ENCODE peak calls at places on chromosomes 11 and 22, in four cellular contexts. C is tibial nerve, S is heart right ventricle, W is heart left ventricle. K is an unnamed sample.

GRCh38 chr11:73201249-73201648 is 16.8 kb upstream of the P2RY2 start:
- DNase-seq in S (no peak), W (no peak), C (no peak), K (no peak)

GRCh38 chr11:119483341-119483880 is 60.4 kb upstream of the THY1 start:
- DNase-seq in C (no peak), W (peak), S (no peak), K (peak)

GRCh38 chr11:132352497-132352896 is 982.1 kb downstream of the NTM start:
- DNase-seq in W (no peak), S (no peak), C (no peak), K (no peak)

GRCh38 chr11:65486570-65487466 is 12.0 kb upstream of the MALAT1 start:
- DNase-seq in W (no peak), S (no peak), C (no peak), K (no peak)

GRCh38 chr11:34475656-34476055 is 36.9 kb downstream of the CAT start:
- DNase-seq in S (no peak), C (no peak), W (no peak), K (no peak)

GRCh38 chr11:59221438-59221837 is 8.7 kb upstream of the MPEG1 start:
- DNase-seq in C (no peak), W (no peak), S (no peak), K (no peak)

GRCh38 chr11:44950625-44951472 is at the start of gene TP53I11:
- DNase-seq in W (peak), C (peak), S (peak), K (peak)

GRCh38 chr11:64836448-64837072 is 7.9 kb downstream of the CDC42BPG start:
- DNase-seq in C (no peak), S (no peak), W (no peak), K (no peak)

GRCh38 chr11:103949781-103950180 is 86.7 kb upstream of the DDI1 start:
- DNase-seq in S (no peak), C (no peak), W (no peak), K (no peak)

GRCh38 chr11:58047818-58048217 is 17.1 kb downstream of the OR6Q1 start:
- DNase-seq in C (no peak), W (no peak), S (no peak), K (no peak)

GRCh38 chr11:107851704-107852315 is 6.8 kb downstream of the SLC35F2 start:
- DNase-seq in C (no peak), S (no peak), W (no peak), K (no peak)

GRCh38 chr11:122697636-122698167 is 42.2 kb downstream of the UBASH3B start:
- DNase-seq in S (no peak), W (no peak), C (no peak), K (no peak)

GRCh38 chr22:39454385-39454871 is 2.4 kb upstream of the MGAT3 start:
- DNase-seq in S (no peak), C (no peak), W (no peak), K (no peak)

GRCh38 chr22:37538590-37539357 is 19.6 kb upstream of the CARD10 start:
- DNase-seq in C (peak), W (peak), S (peak), K (peak)

GRCh38 chr22:19239464-19239863 is 52.1 kb downstream of the CLTCL1 start:
- DNase-seq in C (no peak), W (no peak), S (no peak), K (no peak)

GRCh38 chr11:111409915-111410314 is 30.8 kb upstream of the POU2AF1 start:
- DNase-seq in W (no peak), S (no peak), C (no peak), K (no peak)
- H3K27ac ChIP-seq in W (no peak), S (no peak), C (no peak), K (no peak)

DNA sequence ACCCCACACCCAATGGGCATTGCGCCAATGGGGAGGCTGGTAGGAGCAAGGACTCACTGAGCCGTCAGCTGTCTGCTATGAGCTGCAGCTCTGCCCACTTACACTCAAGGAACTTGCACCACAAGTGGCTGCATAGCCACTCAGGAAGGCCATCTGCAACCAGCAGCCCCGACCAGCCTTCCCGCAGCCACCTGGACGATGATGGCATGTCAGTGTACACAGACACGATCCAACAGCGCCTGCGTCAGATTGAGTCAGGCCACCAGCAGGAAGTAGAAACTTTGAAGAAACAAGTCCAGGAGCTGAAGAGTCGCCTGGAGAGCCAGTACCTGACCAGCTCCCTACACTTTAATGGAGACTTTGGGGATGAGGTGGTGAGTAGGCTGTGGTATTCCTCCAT is 59.8 kb upstream of the HORMAD2 start:
- DNase-seq in S (no peak), C (no peak), W (no peak), K (no peak)
- H3K27ac ChIP-seq in S (no peak), C (no peak), W (no peak), K (no peak)

GRCh38 chr11:77851513-77851912 is 30.6 kb downstream of the AAMDC start:
- DNase-seq in W (no peak), S (no peak), C (no peak), K (no peak)

DNA sequence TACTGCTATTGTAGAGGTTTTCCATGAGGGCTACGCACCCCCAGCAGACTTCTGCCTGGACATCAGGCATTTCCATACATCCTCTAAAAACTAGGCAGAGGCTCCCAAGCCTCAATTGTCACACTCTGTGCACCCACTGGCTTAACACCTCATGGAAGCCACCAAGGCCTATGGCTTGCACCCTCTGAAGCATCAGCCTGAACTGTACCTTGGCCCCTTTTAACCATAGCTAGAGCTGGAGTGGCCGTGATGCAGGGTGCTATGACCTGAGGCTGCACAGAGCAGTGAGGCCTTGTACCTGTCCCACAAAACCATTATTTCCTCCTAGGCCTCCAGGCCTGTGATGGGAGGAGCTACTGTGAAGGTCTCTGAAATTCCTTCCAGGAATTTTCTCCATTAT is 33.9 kb downstream of the AAMDC start:
- DNase-seq in C (no peak), S (no peak), W (no peak), K (no peak)
- H3K27ac ChIP-seq in C (no peak), S (no peak), W (no peak), K (no peak)

DNA sequence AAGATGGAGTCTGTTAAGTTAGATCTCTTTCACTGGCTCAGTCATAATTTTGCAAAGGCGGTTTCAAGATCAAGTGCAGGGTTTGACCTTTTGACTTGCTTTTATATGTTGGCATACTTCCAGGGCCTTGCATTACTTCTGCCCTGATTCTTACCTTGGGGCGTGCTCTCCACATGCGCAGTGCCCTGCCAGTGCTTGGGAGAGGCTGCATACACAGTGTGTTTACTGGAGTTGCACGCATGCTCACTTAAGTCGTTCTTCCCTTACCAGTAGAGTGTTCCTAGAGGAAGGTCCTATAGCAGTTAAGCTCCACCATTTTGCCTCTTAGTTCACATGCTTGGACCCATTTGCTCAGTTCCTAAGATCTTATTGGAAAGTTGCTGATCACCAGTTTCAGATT is 21.0 kb upstream of the TMEM123 start:
- DNase-seq in C (no peak), S (no peak), W (no peak), K (no peak)
- H3K27ac ChIP-seq in C (no peak), S (no peak), W (no peak), K (no peak)

GRCh38 chr22:35998748-35999147 is 29.9 kb downstream of the RBFOX2 start:
- DNase-seq in C (no peak), W (no peak), S (no peak), K (no peak)

GRCh38 chr22:35997438-35997837 is 31.2 kb downstream of the RBFOX2 start:
- DNase-seq in W (no peak), C (no peak), S (no peak), K (no peak)

GRCh38 chr22:35995345-35995744 is 33.3 kb downstream of the RBFOX2 start:
- DNase-seq in W (no peak), S (no peak), C (no peak), K (no peak)

GRCh38 chr22:35995772-35996171 is 32.9 kb downstream of the RBFOX2 start:
- DNase-seq in W (peak), C (peak), S (peak), K (peak)

DNA sequence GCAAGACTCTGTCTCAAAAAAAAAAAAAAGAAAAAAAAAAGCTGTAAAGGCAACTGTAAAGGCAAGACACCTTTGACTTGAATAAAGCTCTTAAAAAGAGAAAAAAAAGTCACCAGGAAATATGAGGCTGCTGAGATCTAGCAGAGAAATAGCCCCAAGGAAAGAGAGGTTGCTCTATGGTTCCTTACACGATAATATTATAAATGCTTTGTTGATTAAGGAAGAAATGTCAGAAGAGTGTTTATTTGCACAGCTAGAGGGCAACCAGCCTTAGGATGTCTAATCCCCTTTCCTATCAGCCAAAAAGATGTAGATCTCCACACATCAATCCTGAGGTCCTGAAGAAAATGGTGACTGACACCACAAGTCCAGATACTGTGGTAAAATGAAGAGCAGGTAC is 32.0 kb downstream of the RBFOX2 start:
- DNase-seq in W (no peak), C (no peak), S (no peak), K (no peak)
- H3K27ac ChIP-seq in W (peak), C (peak), S (peak), K (peak)

GRCh38 chr22:26556904-26557303 is 33.0 kb downstream of the TPST2 start:
- DNase-seq in W (no peak), C (no peak), S (no peak), K (peak)
- H3K27ac ChIP-seq in W (peak), C (no peak), S (peak), K (peak)

GRCh38 chr11:12408156-12408770 is 30.9 kb downstream of the PARVA start:
- DNase-seq in S (no peak), W (no peak), C (no peak), K (no peak)
- H3K27ac ChIP-seq in S (no peak), W (no peak), C (peak), K (no peak)

K was measured in psoas muscle.